ENCODE peak calls at places on chromosome 9, in four cellular contexts. R, M, X and T are unnamed samples.
A peak's percentile ranks its signal among the peaks of the same experiment; 100 is the strongest.

GRCh38 chr9:78865757-78866156 is 568.8 kb downstream of the PSAT1 start:
- DNase-seq in R (no peak), M (no peak), X (no peak), T (no peak)

GRCh38 chr9:123361731-123362560 is 5.9 kb downstream of the CRB2 start:
- DNase-seq in R (no peak), M (no peak), X (no peak), T (no peak)

GRCh38 chr9:72037571-72037970 is 22.8 kb downstream of the C9orf57 start:
- DNase-seq in R (no peak), M (peak; percentile 35), X (no peak), T (no peak)

GRCh38 chr9:132409828-132410528 is at the start of gene CFAP77:
- DNase-seq in R (peak; percentile 25), M (peak; percentile 55), X (no peak), T (peak; percentile 80)

GRCh38 chr9:114454652-114455051 is 50.6 kb downstream of the WHRN start:
- DNase-seq in R (no peak), M (no peak), X (no peak), T (no peak)

GRCh38 chr9:91178281-91179236 is 183.2 kb downstream of the AUH start:
- DNase-seq in R (no peak), M (no peak), X (peak; percentile 29), T (no peak)

GRCh38 chr9:71446499-71447411 is 321.6 kb downstream of the CEMIP2 start:
- DNase-seq in R (peak; percentile 21), M (peak; percentile 51), X (no peak), T (peak; percentile 52)

GRCh38 chr9:83392228-83392627 is 146.0 kb downstream of the FRMD3 start:
- DNase-seq in R (no peak), M (no peak), X (no peak), T (no peak)

GRCh38 chr9:72480931-72481330 is 40.5 kb upstream of the TMC1 start:
- DNase-seq in R (no peak), M (peak; percentile 48), X (no peak), T (no peak)

DNA sequence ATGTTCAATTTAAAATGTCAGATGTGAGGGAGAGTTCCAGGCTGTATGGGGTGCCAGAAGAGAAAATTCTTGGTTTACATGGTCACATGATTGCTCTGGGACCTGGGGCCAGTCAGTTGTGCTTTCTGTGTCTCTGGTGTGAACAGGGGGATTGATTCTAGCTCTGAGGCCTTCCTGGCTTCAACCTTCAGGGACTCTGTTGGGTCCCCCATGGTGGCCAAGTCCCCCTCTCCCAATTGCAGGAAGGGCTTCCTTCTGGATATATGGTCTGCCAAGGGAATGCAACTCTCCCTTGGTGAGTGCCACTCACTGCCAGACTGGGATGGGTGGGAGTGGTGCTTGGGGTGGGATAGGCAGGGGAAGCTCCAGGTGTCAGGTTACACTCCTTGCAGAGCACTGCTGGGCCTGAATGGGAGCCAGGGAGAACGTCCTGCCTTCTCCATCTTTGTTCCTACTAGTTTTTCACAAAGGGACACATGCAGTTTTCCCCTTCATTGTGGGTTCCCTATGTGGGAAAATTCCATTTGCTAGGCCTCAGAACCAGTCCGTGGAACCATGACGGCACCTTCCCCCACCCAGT is 153.2 kb downstream of the MELK start:
- DNase-seq in R (no peak), M (no peak), X (no peak), T (no peak)
- H3K4me3 ChIP-seq in R (no peak overlapping the region), M (no peak overlapping the region), X (no peak overlapping the region), T (no peak overlapping the region)

GRCh38 chr9:137412431-137412830 is 10.5 kb downstream of the EXD3 start:
- DNase-seq in R (no peak), M (peak; percentile 29), X (no peak), T (peak; percentile 13)

GRCh38 chr9:137411670-137412380 is 11.1 kb downstream of the EXD3 start:
- DNase-seq in R (peak; percentile 89), M (peak; percentile 85), X (peak; percentile 94), T (peak; percentile 88)

GRCh38 chr9:137409515-137409914 is 13.4 kb downstream of the EXD3 start:
- DNase-seq in R (no peak), M (no peak), X (no peak), T (peak; percentile 33)

GRCh38 chr9:137410891-137411249 is 12.1 kb downstream of the EXD3 start:
- DNase-seq in R (no peak), M (no peak), X (no peak), T (peak; percentile 35)

GRCh38 chr9:137411260-137411659 is 11.7 kb downstream of the EXD3 start:
- DNase-seq in R (peak; percentile 36), M (no peak), X (no peak), T (peak; percentile 36)
- H3K27ac ChIP-seq in R (peak overlapping the region; percentile 83), M (no peak overlapping the region), X (peak overlapping the region; percentile 95), T (peak overlapping the region; percentile 38)

DNA sequence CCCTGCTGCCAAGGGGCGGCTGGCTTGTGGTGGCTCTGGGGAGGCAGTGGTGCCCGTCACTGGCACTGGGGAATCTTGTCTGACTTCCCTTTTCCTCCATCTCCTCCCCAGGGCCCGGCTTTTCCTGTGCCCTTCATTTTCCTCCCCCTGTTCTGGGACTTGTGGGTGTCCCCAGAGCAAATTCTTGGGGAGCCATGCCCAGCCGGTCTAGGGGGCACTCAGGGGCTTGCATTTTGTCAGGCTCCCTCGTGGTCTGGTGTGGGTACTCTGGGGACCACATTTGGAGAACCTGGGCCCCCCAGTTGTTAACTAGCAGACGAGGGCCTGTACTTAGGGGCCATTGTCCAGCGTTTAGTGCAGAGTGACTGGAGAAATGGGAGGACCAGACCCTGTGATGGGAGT is 105.2 kb upstream of the IER5L start:
- DNase-seq in R (no peak), M (no peak), X (peak; percentile 48), T (no peak)
- H3K4me3 ChIP-seq in R (peak overlapping the region; percentile 42), M (no peak overlapping the region), X (no peak overlapping the region), T (peak overlapping the region; percentile 39)

GRCh38 chr9:116377179-116377790 is 223.7 kb downstream of the PAPPA start:
- DNase-seq in R (no peak), M (peak; percentile 69), X (no peak), T (no peak)

GRCh38 chr9:116380496-116380995 is 227.0 kb downstream of the PAPPA start:
- DNase-seq in R (no peak), M (peak; percentile 23), X (no peak), T (no peak)

GRCh38 chr9:116382053-116382452 is 228.5 kb downstream of the PAPPA start:
- DNase-seq in R (no peak), M (no peak), X (no peak), T (no peak)

GRCh38 chr9:116381350-116381749 is 227.8 kb downstream of the PAPPA start:
- DNase-seq in R (no peak), M (peak; percentile 75), X (no peak), T (no peak)

DNA sequence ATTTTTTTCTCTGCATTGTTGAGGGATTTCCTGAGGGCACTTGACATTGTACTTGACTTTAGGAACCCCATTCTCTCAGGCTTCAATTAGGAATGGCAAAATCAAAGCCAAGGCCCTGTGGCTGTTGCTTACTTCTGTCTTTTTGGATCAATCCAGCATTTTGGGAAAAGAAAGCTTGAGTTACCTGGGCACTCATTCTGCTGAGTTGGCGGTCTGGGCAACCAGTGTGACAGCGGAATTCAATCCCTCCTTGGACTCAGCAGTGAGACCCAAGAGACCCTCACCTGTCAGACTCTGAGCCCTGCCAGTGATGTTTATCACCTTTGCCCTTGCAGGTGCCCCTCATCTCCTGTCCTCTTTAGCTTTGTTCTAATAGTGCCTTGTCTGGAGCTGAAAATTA is 225.3 kb downstream of the PAPPA start:
- DNase-seq in R (no peak), M (no peak), X (no peak), T (no peak)
- H3K27ac ChIP-seq in R (no peak overlapping the region), M (no peak overlapping the region), X (no peak overlapping the region), T (no peak overlapping the region)

DNA sequence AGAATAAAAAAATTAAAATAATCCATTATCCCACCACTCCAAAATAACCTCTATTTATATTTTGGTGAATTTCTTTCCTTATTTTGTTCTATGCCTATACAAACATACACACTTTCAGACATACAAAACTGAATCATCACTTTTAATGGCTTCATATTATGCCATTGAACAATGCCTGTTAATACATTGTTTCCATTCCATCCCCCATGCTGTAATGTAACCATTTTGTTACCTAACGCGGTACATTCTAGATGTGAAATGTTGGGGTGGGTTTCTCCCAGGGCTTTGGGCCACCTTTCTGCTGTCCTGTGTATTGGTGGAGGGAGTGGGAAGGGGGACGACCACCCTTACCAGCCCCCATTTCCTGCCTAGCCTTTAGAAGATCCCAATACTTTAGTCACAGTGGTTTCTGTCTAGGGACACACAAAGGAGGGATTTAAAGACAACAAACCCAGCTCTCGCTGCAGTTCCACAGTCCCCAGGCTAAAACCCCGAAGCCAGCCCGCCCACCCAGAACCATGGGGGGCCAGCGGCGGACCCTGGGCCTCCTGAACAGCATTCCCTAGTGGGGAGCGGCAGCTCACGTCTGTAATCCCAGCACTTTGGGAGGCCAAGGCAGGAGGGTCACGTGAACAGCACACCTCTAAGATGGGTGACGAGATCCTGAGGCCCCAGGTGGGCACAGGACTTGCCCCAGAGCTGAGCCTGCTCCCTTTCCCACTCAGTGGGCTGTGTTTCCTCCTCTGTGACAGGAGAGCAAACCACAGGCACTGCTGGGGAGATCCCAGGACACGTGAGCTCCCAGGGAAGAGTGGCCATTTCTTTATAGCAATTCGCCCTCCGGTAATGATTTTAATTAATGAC is 56.9 kb upstream of the STXBP1 start:
- DNase-seq in R (no peak), M (no peak), X (no peak), T (peak; percentile 34)
- H3K4me3 ChIP-seq in R (no peak overlapping the region), M (no peak overlapping the region), X (no peak overlapping the region), T (no peak overlapping the region)